ENCODE peak calls at places on chromosomes 3 and 15, in four cellular contexts. T is K562, C is H1, S is GM12878. B is an unnamed sample.

GRCh38 chr3:105823149-105823866 is 45.5 kb downstream of the CBLB start:
- DNase-seq in T (no peak), C (no peak), S (no peak), B (peak)

GRCh38 chr15:90496791-90497190 is 32.9 kb upstream of the CRTC3 start:
- DNase-seq in T (no peak), C (no peak), S (no peak), B (no peak)

GRCh38 chr3:174016186-174016585 is 618.6 kb downstream of the NLGN1 start:
- DNase-seq in T (no peak), C (no peak), S (no peak), B (no peak)

GRCh38 chr3:170180107-170180951 is 1.2 kb downstream of the PHC3 start:
- DNase-seq in T (no peak), C (no peak), S (no peak), B (no peak)

GRCh38 chr3:139297588-139298311 is 46.1 kb upstream of the MRPS22 start:
- DNase-seq in T (no peak), C (no peak), S (no peak), B (no peak)

GRCh38 chr3:61417352-61417751 is 144.0 kb upstream of the PTPRG start:
- DNase-seq in T (no peak), C (no peak), S (no peak), B (no peak)

GRCh38 chr3:138383715-138384114 is 35.3 kb downstream of the MRAS start:
- DNase-seq in T (no peak), C (no peak), S (no peak), B (no peak)

GRCh38 chr3:123883656-123884257 is 375 bp downstream of the MYLK start:
- DNase-seq in T (no peak), C (no peak), S (no peak), B (no peak)

GRCh38 chr15:68666120-68666811 is 87.5 kb downstream of the CORO2B start:
- DNase-seq in T (no peak), C (no peak), S (no peak), B (no peak)

GRCh38 chr3:62084558-62084957 is 288.8 kb downstream of the FEZF2 start:
- DNase-seq in T (no peak), C (no peak), S (no peak), B (no peak)

GRCh38 chr3:146491303-146491702 is 21.9 kb upstream of the PLSCR2 start:
- DNase-seq in T (no peak), C (no peak), S (no peak), B (no peak)

GRCh38 chr15:90059208-90059985 is 42.9 kb downstream of the IDH2 start:
- DNase-seq in T (peak), C (no peak), S (peak), B (peak)

GRCh38 chr15:41429003-41429890 is 12.4 kb downstream of the RTF1 start:
- DNase-seq in T (no peak), C (no peak), S (peak), B (no peak)

GRCh38 chr3:66490984-66491383 is 9.8 kb downstream of the LRIG1 start:
- DNase-seq in T (no peak), C (no peak), S (no peak), B (no peak)

GRCh38 chr15:38622908-38623307 is 58.3 kb upstream of the RASGRP1 start:
- DNase-seq in T (no peak), C (no peak), S (no peak), B (no peak)

GRCh38 chr3:100838157-100838556 is 128.9 kb downstream of the TFG start:
- DNase-seq in T (no peak), C (no peak), S (no peak), B (no peak)

GRCh38 chr15:62739082-62739481 is 303.5 kb upstream of the TPM1 start:
- DNase-seq in T (no peak), C (no peak), S (no peak), B (no peak)

GRCh38 chr3:52248816-52249547 is 3.4 kb downstream of the PPM1M start:
- DNase-seq in T (no peak), C (no peak), S (no peak), B (no peak)

GRCh38 chr3:86973440-86973839 is 17.5 kb downstream of the VGLL3 start:
- DNase-seq in T (no peak), C (no peak), S (no peak), B (no peak)

GRCh38 chr3:15520185-15520584 is 1.3 kb downstream of the COLQ start:
- DNase-seq in T (no peak), C (no peak), S (no peak), B (no peak)

GRCh38 chr3:187935623-187936156 is 190.4 kb upstream of the BCL6 start:
- DNase-seq in T (no peak), C (no peak), S (peak), B (no peak)

GRCh38 chr15:31004220-31004733 is 12.8 kb upstream of the MTMR10 start:
- DNase-seq in T (no peak), C (no peak), S (peak), B (no peak)

GRCh38 chr3:140447991-140448390 is 229.9 kb upstream of the TRIM42 start:
- DNase-seq in T (no peak), C (no peak), S (no peak), B (no peak)

GRCh38 chr15:47609693-47610092 is 107.6 kb upstream of the SEMA6D start:
- DNase-seq in T (no peak), C (no peak), S (no peak), B (no peak)

GRCh38 chr3:24018784-24019570 is 73.9 kb downstream of the NR1D2 start:
- DNase-seq in T (no peak), C (no peak), S (no peak), B (no peak)

GRCh38 chr3:64179860-64180259 is 45.4 kb downstream of the PRICKLE2 start:
- DNase-seq in T (no peak), C (no peak), S (no peak), B (no peak)

GRCh38 chr3:148175215-148175614 is 522.5 kb upstream of the AGTR1 start:
- DNase-seq in T (no peak), C (no peak), S (no peak), B (no peak)

GRCh38 chr3:127068871-127069270 is 86.0 kb downstream of the PLXNA1 start:
- DNase-seq in T (no peak), C (no peak), S (no peak), B (no peak)

GRCh38 chr3:141561426-141562034 is 74.7 kb downstream of the RASA2 start:
- DNase-seq in T (peak), C (no peak), S (no peak), B (peak)

GRCh38 chr3:137998121-137998520 is 11.8 kb upstream of the CLDN18 start:
- DNase-seq in T (no peak), C (no peak), S (no peak), B (no peak)

GRCh38 chr3:186519021-186519658 is 25.0 kb downstream of the CRYGS start:
- DNase-seq in T (no peak), C (no peak), S (peak), B (no peak)

GRCh38 chr15:73985101-73985873 is 6.8 kb downstream of the STOML1 start:
- DNase-seq in T (no peak), C (no peak), S (no peak), B (no peak)

DNA sequence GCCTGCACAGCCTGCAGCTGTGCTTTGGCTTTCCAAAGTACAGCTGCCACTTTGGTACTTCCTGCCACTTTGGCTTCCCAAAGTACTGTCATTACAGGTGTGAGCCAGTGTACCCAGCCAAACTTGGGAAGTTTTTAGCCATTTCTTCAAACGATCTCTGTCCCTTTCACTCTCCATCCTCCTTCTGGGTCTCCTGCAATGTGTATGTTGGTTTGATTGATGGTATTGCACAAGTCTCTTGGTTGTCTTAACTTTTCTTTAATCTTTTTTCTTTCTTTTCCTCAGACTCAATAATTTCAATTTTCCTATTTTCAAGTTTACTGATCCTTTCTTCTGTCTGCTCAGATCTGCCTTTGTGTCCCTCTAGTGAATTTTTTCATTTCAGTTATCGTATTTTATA is 99.3 kb upstream of the CFAP20DC start:
- DNase-seq in T (no peak), C (no peak), S (no peak), B (no peak)
- TF ChIP-seq SIN3A in T (no peak), C (no peak), S (no peak), B (no peak)

DNA sequence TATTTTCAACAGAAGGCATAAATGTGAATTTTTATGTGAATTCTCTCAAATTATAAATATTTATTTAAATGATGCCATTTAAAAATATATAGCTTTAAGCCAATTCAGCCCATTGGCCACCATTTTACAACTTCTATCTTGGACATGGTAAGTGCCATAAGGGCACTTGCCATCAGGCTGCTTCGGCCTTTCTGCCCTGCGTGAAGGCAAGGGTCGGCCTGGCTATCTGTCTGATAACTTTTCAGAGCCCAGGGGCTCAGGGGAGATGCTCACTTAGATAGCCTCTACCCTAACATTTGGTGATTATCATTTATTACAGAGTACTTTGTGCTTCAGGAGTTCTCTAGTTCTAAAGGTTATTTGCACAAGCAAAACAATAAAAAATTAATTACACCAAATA is 62.5 kb upstream of the MBNL1 start:
- DNase-seq in T (no peak), C (no peak), S (no peak), B (no peak)
- TF ChIP-seq YY1 in T (no peak), C (no peak), S (no peak), B (no peak)

GRCh38 chr15:53437985-53438841 is 321.2 kb downstream of the WDR72 start:
- DNase-seq in T (no peak), C (no peak), S (no peak), B (peak)
- TF ChIP-seq HDAC6 in T (no peak), C (no peak), S (no peak), B (no peak)

GRCh38 chr15:44199393-44199792 is 4.3 kb upstream of the FRMD5 start:
- DNase-seq in T (no peak), C (no peak), S (no peak), B (peak)

GRCh38 chr15:44194397-44195150 is 497 bp downstream of the FRMD5 start:
- DNase-seq in T (peak), C (no peak), S (no peak), B (no peak)

GRCh38 chr15:44195151-44195740 is at the start of gene FRMD5:
- DNase-seq in T (peak), C (peak), S (peak), B (peak)

GRCh38 chr15:44188810-44189209 is 6.3 kb downstream of the FRMD5 start:
- DNase-seq in T (no peak), C (no peak), S (no peak), B (no peak)

DNA sequence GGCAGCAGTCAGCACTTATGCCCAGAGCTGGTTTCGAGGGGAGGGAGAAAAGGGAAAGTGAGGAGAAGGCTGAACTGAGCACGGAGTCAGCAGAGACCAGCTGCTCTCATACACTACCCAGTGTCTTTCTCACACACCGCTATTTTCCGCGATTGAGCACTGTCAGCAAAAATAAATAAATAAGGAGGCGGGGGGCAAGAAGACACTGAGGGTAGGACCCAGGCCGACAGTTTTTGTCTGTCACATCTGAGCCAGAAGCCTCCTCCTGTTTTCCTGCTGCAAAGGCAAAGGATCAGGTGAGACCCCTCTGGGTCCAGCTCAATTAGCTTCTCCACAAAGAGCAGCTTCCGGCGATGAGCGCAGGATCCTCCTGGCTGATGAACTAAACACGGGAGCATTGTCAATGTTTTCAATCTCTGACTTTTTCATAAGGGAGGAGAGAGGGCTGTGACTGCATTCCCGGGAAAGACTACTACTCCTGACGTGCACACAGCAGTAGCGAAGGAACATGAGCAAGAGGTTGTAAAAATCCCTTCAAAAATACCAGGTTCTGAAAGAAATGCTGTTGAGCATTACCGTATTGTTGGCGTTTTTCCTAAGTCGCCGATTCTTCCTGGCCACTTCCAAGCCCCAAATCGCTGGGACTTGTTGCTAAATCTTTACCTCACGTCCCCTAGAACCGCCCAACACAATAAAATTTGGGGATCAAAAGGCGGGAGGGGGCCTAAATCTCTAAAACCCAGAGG is 1.2 kb downstream of the FRMD5 start:
- DNase-seq in T (no peak), C (no peak), S (no peak), B (no peak)
- TF ChIP-seq SIN3A in T (no peak), C (no peak), S (no peak), B (no peak)

GRCh38 chr15:85870216-85871014 is 75.7 kb upstream of the KLHL25 start:
- DNase-seq in T (no peak), C (no peak), S (no peak), B (no peak)
- TF ChIP-seq YY1 in T (no peak), C (no peak), S (no peak), B (no peak)